ENCODE peak calls at places on chromosomes 11 and 22, in nine cellular contexts. One of them, this sample, is unnamed.

GRCh38 chr11:109940816-109941215 is 152.4 kb upstream of the ZC3H12C start:
- DNase-seq in heart left ventricle: no peak
- DNase-seq in fibroblast of villous mesenchyme: peak; percentile 80
- DNase-seq in fibroblast of lung: peak; percentile 81
- DNase-seq in activated T-helper 1 cell treated with anti-CD3 and anti-CD28 coated beads, Interleukin-2, amount 50 U/mL, for 16 hours: no peak
- DNase-seq in NT2/D1: no peak
- DNase-seq in progenitor cell of endocrine pancreas: no peak
- DNase-seq in non-pigmented ciliary epithelial cell: peak; percentile 79
- DNase-seq in naive thymus-derived CD8-positive, alpha-beta T cell: no peak
- DNase-seq in this sample: no peak

GRCh38 chr11:63244862-63245261 is 1.5 kb upstream of the SLC22A25 start:
- DNase-seq in non-pigmented ciliary epithelial cell: no peak
- DNase-seq in fibroblast of lung: no peak
- DNase-seq in heart left ventricle: no peak
- DNase-seq in naive thymus-derived CD8-positive, alpha-beta T cell: no peak
- DNase-seq in activated T-helper 1 cell treated with anti-CD3 and anti-CD28 coated beads, Interleukin-2, amount 50 U/mL, for 16 hours: no peak
- DNase-seq in NT2/D1: no peak
- DNase-seq in fibroblast of villous mesenchyme: no peak
- DNase-seq in progenitor cell of endocrine pancreas: no peak
- DNase-seq in this sample: no peak

GRCh38 chr22:19109198-19110063 is 12.8 kb downstream of the DGCR2 start:
- DNase-seq in fibroblast of villous mesenchyme: peak; percentile 91
- DNase-seq in NT2/D1: no peak
- DNase-seq in activated T-helper 1 cell treated with anti-CD3 and anti-CD28 coated beads, Interleukin-2, amount 50 U/mL, for 16 hours: no peak
- DNase-seq in non-pigmented ciliary epithelial cell: no peak
- DNase-seq in fibroblast of lung: peak; percentile 72
- DNase-seq in heart left ventricle: no peak
- DNase-seq in naive thymus-derived CD8-positive, alpha-beta T cell: peak; percentile 70
- DNase-seq in progenitor cell of endocrine pancreas: no peak
- DNase-seq in this sample: no peak

GRCh38 chr11:82733444-82734119 is at the start of gene FAM181B:
- DNase-seq in non-pigmented ciliary epithelial cell: no peak
- DNase-seq in progenitor cell of endocrine pancreas: peak; percentile 82
- DNase-seq in fibroblast of villous mesenchyme: peak; percentile 18
- DNase-seq in fibroblast of lung: peak; percentile 18
- DNase-seq in naive thymus-derived CD8-positive, alpha-beta T cell: peak; percentile 12
- DNase-seq in activated T-helper 1 cell treated with anti-CD3 and anti-CD28 coated beads, Interleukin-2, amount 50 U/mL, for 16 hours: no peak
- DNase-seq in heart left ventricle: peak; percentile 45
- DNase-seq in NT2/D1: peak; percentile 70
- DNase-seq in this sample: peak; percentile 89

GRCh38 chr11:132943325-132943736 is 589.0 kb downstream of the OPCML start:
- DNase-seq in activated T-helper 1 cell treated with anti-CD3 and anti-CD28 coated beads, Interleukin-2, amount 50 U/mL, for 16 hours: no peak
- DNase-seq in naive thymus-derived CD8-positive, alpha-beta T cell: no peak
- DNase-seq in heart left ventricle: no peak
- DNase-seq in non-pigmented ciliary epithelial cell: no peak
- DNase-seq in progenitor cell of endocrine pancreas: no peak
- DNase-seq in NT2/D1: no peak
- DNase-seq in fibroblast of villous mesenchyme: no peak
- DNase-seq in fibroblast of lung: peak; percentile 17
- DNase-seq in this sample: no peak

GRCh38 chr11:61532136-61533038 is 23.8 kb downstream of the LRRC10B start:
- DNase-seq in progenitor cell of endocrine pancreas: peak; percentile 29
- DNase-seq in fibroblast of villous mesenchyme: peak; percentile 14
- DNase-seq in heart left ventricle: no peak
- DNase-seq in naive thymus-derived CD8-positive, alpha-beta T cell: no peak
- DNase-seq in activated T-helper 1 cell treated with anti-CD3 and anti-CD28 coated beads, Interleukin-2, amount 50 U/mL, for 16 hours: peak; percentile 9
- DNase-seq in NT2/D1: peak; percentile 67
- DNase-seq in fibroblast of lung: no peak
- DNase-seq in non-pigmented ciliary epithelial cell: no peak
- DNase-seq in this sample: no peak

GRCh38 chr22:39282642-39283311 is 36.6 kb downstream of the RPL3 start:
- DNase-seq in heart left ventricle: peak; percentile 46
- DNase-seq in fibroblast of lung: no peak
- DNase-seq in fibroblast of villous mesenchyme: no peak
- DNase-seq in naive thymus-derived CD8-positive, alpha-beta T cell: no peak
- DNase-seq in non-pigmented ciliary epithelial cell: no peak
- DNase-seq in progenitor cell of endocrine pancreas: no peak
- DNase-seq in activated T-helper 1 cell treated with anti-CD3 and anti-CD28 coated beads, Interleukin-2, amount 50 U/mL, for 16 hours: no peak
- DNase-seq in NT2/D1: no peak
- DNase-seq in this sample: no peak

GRCh38 chr11:11436715-11437313 is 83.8 kb upstream of the CSNK2A3 start:
- DNase-seq in fibroblast of lung: no peak
- DNase-seq in naive thymus-derived CD8-positive, alpha-beta T cell: no peak
- DNase-seq in progenitor cell of endocrine pancreas: no peak
- DNase-seq in fibroblast of villous mesenchyme: no peak
- DNase-seq in activated T-helper 1 cell treated with anti-CD3 and anti-CD28 coated beads, Interleukin-2, amount 50 U/mL, for 16 hours: no peak
- DNase-seq in non-pigmented ciliary epithelial cell: no peak
- DNase-seq in NT2/D1: no peak
- DNase-seq in heart left ventricle: peak; percentile 41
- DNase-seq in this sample: no peak

GRCh38 chr11:72280726-72281315 is 36.8 kb upstream of the PHOX2A start:
- DNase-seq in non-pigmented ciliary epithelial cell: no peak
- DNase-seq in heart left ventricle: no peak
- DNase-seq in fibroblast of villous mesenchyme: no peak
- DNase-seq in activated T-helper 1 cell treated with anti-CD3 and anti-CD28 coated beads, Interleukin-2, amount 50 U/mL, for 16 hours: no peak
- DNase-seq in progenitor cell of endocrine pancreas: no peak
- DNase-seq in naive thymus-derived CD8-positive, alpha-beta T cell: no peak
- DNase-seq in fibroblast of lung: no peak
- DNase-seq in NT2/D1: no peak
- DNase-seq in this sample: no peak

GRCh38 chr11:20949585-20949984 is 280.2 kb downstream of the NELL1 start:
- DNase-seq in activated T-helper 1 cell treated with anti-CD3 and anti-CD28 coated beads, Interleukin-2, amount 50 U/mL, for 16 hours: no peak
- DNase-seq in NT2/D1: no peak
- DNase-seq in fibroblast of villous mesenchyme: no peak
- DNase-seq in progenitor cell of endocrine pancreas: no peak
- DNase-seq in non-pigmented ciliary epithelial cell: no peak
- DNase-seq in heart left ventricle: no peak
- DNase-seq in naive thymus-derived CD8-positive, alpha-beta T cell: no peak
- DNase-seq in fibroblast of lung: no peak
- DNase-seq in this sample: no peak

GRCh38 chr22:43053176-43053575 is 36.0 kb downstream of the TTLL1 start:
- DNase-seq in fibroblast of lung: no peak
- DNase-seq in fibroblast of villous mesenchyme: no peak
- DNase-seq in non-pigmented ciliary epithelial cell: no peak
- DNase-seq in naive thymus-derived CD8-positive, alpha-beta T cell: no peak
- DNase-seq in progenitor cell of endocrine pancreas: no peak
- DNase-seq in NT2/D1: no peak
- DNase-seq in activated T-helper 1 cell treated with anti-CD3 and anti-CD28 coated beads, Interleukin-2, amount 50 U/mL, for 16 hours: no peak
- DNase-seq in heart left ventricle: no peak
- DNase-seq in this sample: no peak

GRCh38 chr11:62666259-62666926 is 1.3 kb downstream of the CSKMT start:
- DNase-seq in heart left ventricle: no peak
- DNase-seq in progenitor cell of endocrine pancreas: no peak
- DNase-seq in non-pigmented ciliary epithelial cell: no peak
- DNase-seq in activated T-helper 1 cell treated with anti-CD3 and anti-CD28 coated beads, Interleukin-2, amount 50 U/mL, for 16 hours: no peak
- DNase-seq in fibroblast of lung: no peak
- DNase-seq in fibroblast of villous mesenchyme: no peak
- DNase-seq in NT2/D1: no peak
- DNase-seq in naive thymus-derived CD8-positive, alpha-beta T cell: no peak
- DNase-seq in this sample: no peak

GRCh38 chr11:123308077-123308476 is 113.0 kb upstream of the CLMP start:
- DNase-seq in heart left ventricle: peak; percentile 21
- DNase-seq in naive thymus-derived CD8-positive, alpha-beta T cell: no peak
- DNase-seq in NT2/D1: no peak
- DNase-seq in fibroblast of lung: peak; percentile 68
- DNase-seq in non-pigmented ciliary epithelial cell: peak; percentile 52
- DNase-seq in activated T-helper 1 cell treated with anti-CD3 and anti-CD28 coated beads, Interleukin-2, amount 50 U/mL, for 16 hours: no peak
- DNase-seq in fibroblast of villous mesenchyme: peak; percentile 87
- DNase-seq in progenitor cell of endocrine pancreas: no peak
- DNase-seq in this sample: no peak

GRCh38 chr22:19868773-19869471 is 14.2 kb upstream of the GNB1L start:
- DNase-seq in progenitor cell of endocrine pancreas: no peak
- DNase-seq in activated T-helper 1 cell treated with anti-CD3 and anti-CD28 coated beads, Interleukin-2, amount 50 U/mL, for 16 hours: peak; percentile 2
- DNase-seq in fibroblast of lung: no peak
- DNase-seq in naive thymus-derived CD8-positive, alpha-beta T cell: no peak
- DNase-seq in fibroblast of villous mesenchyme: no peak
- DNase-seq in non-pigmented ciliary epithelial cell: no peak
- DNase-seq in NT2/D1: no peak
- DNase-seq in heart left ventricle: peak; percentile 15
- DNase-seq in this sample: no peak

GRCh38 chr11:92594251-92594650 is 369.6 kb downstream of the FAT3 start:
- DNase-seq in activated T-helper 1 cell treated with anti-CD3 and anti-CD28 coated beads, Interleukin-2, amount 50 U/mL, for 16 hours: no peak
- DNase-seq in non-pigmented ciliary epithelial cell: no peak
- DNase-seq in naive thymus-derived CD8-positive, alpha-beta T cell: no peak
- DNase-seq in progenitor cell of endocrine pancreas: no peak
- DNase-seq in fibroblast of lung: no peak
- DNase-seq in fibroblast of villous mesenchyme: no peak
- DNase-seq in NT2/D1: no peak
- DNase-seq in heart left ventricle: no peak
- DNase-seq in this sample: no peak

GRCh38 chr11:75627879-75628668 is 40.8 kb downstream of the MAP6 start:
- DNase-seq in fibroblast of lung: no peak
- DNase-seq in non-pigmented ciliary epithelial cell: no peak
- DNase-seq in progenitor cell of endocrine pancreas: no peak
- DNase-seq in naive thymus-derived CD8-positive, alpha-beta T cell: no peak
- DNase-seq in fibroblast of villous mesenchyme: peak; percentile 18
- DNase-seq in NT2/D1: no peak
- DNase-seq in heart left ventricle: no peak
- DNase-seq in activated T-helper 1 cell treated with anti-CD3 and anti-CD28 coated beads, Interleukin-2, amount 50 U/mL, for 16 hours: no peak
- DNase-seq in this sample: no peak